ENCODE peak calls at places on chromosomes 5 and 9, in seven cellular contexts. One of them, this sample, is unnamed.

GRCh38 chr9:37198831-37199230 is 78.5 kb downstream of the ZCCHC7 start:
- DNase-seq in osteocyte: no peak
- DNase-seq in right atrium auricular region: no peak
- DNase-seq in heart left ventricle: no peak
- DNase-seq in tibial artery: no peak
- DNase-seq in cardiac muscle cell: no peak
- DNase-seq in GM10248: no peak
- DNase-seq in this sample: no peak

GRCh38 chr9:131273146-131273545 is 3.2 kb downstream of the FAM78A start:
- DNase-seq in GM10248: no peak
- DNase-seq in heart left ventricle: peak
- DNase-seq in cardiac muscle cell: no peak
- DNase-seq in osteocyte: no peak
- DNase-seq in right atrium auricular region: no peak
- DNase-seq in tibial artery: no peak
- DNase-seq in this sample: no peak

GRCh38 chr5:74502479-74502950 is 138.0 kb downstream of the ENC1 start:
- DNase-seq in osteocyte: no peak
- DNase-seq in heart left ventricle: no peak
- DNase-seq in tibial artery: no peak
- DNase-seq in right atrium auricular region: no peak
- DNase-seq in GM10248: no peak
- DNase-seq in cardiac muscle cell: no peak
- DNase-seq in this sample: no peak

GRCh38 chr9:85960688-85961093 is 19.7 kb downstream of the NAA35 start:
- DNase-seq in osteocyte: no peak
- DNase-seq in right atrium auricular region: no peak
- DNase-seq in GM10248: no peak
- DNase-seq in tibial artery: no peak
- DNase-seq in heart left ventricle: no peak
- DNase-seq in cardiac muscle cell: no peak
- DNase-seq in this sample: no peak

GRCh38 chr9:89023788-89024187 is 32.5 kb downstream of the S1PR3 start:
- DNase-seq in tibial artery: no peak
- DNase-seq in GM10248: no peak
- DNase-seq in osteocyte: no peak
- DNase-seq in right atrium auricular region: no peak
- DNase-seq in heart left ventricle: no peak
- DNase-seq in cardiac muscle cell: no peak
- DNase-seq in this sample: no peak

GRCh38 chr5:149267241-149267973 is 4.3 kb upstream of the AFAP1L1 start:
- DNase-seq in GM10248: no peak
- DNase-seq in osteocyte: no peak
- DNase-seq in heart left ventricle: no peak
- DNase-seq in cardiac muscle cell: no peak
- DNase-seq in tibial artery: no peak
- DNase-seq in right atrium auricular region: no peak
- DNase-seq in this sample: no peak

GRCh38 chr9:82397534-82397933 is 409.0 kb downstream of the SPATA31D1 start:
- DNase-seq in osteocyte: no peak
- DNase-seq in right atrium auricular region: no peak
- DNase-seq in heart left ventricle: no peak
- DNase-seq in tibial artery: no peak
- DNase-seq in cardiac muscle cell: no peak
- DNase-seq in GM10248: no peak
- DNase-seq in this sample: no peak

GRCh38 chr9:111158375-111158774 is 120.1 kb upstream of the LPAR1 start:
- DNase-seq in cardiac muscle cell: no peak
- DNase-seq in right atrium auricular region: no peak
- DNase-seq in heart left ventricle: no peak
- DNase-seq in osteocyte: no peak
- DNase-seq in GM10248: no peak
- DNase-seq in tibial artery: no peak
- DNase-seq in this sample: no peak

GRCh38 chr5:96752341-96753016 is 55.3 kb downstream of the ERAP1 start:
- DNase-seq in right atrium auricular region: no peak
- DNase-seq in cardiac muscle cell: peak
- DNase-seq in GM10248: peak
- DNase-seq in osteocyte: no peak
- DNase-seq in heart left ventricle: no peak
- DNase-seq in tibial artery: no peak
- DNase-seq in this sample: no peak

GRCh38 chr5:69415584-69415958 is 655 bp downstream of the MARVELD2 start:
- DNase-seq in right atrium auricular region: no peak
- DNase-seq in cardiac muscle cell: peak
- DNase-seq in heart left ventricle: no peak
- DNase-seq in GM10248: no peak
- DNase-seq in tibial artery: no peak
- DNase-seq in osteocyte: no peak
- DNase-seq in this sample: no peak

GRCh38 chr9:7237473-7238243 is 479.9 kb downstream of the KDM4C start:
- DNase-seq in right atrium auricular region: no peak
- DNase-seq in osteocyte: no peak
- DNase-seq in tibial artery: no peak
- DNase-seq in cardiac muscle cell: no peak
- DNase-seq in heart left ventricle: no peak
- DNase-seq in GM10248: no peak
- DNase-seq in this sample: no peak

GRCh38 chr5:54480296-54480695 is 24.8 kb downstream of the HSPB3 start:
- DNase-seq in cardiac muscle cell: no peak
- DNase-seq in GM10248: no peak
- DNase-seq in osteocyte: no peak
- DNase-seq in right atrium auricular region: no peak
- DNase-seq in tibial artery: no peak
- DNase-seq in heart left ventricle: no peak
- DNase-seq in this sample: no peak

GRCh38 chr5:140150201-140150600 is 24.5 kb downstream of the IGIP start:
- DNase-seq in right atrium auricular region: no peak
- DNase-seq in GM10248: no peak
- DNase-seq in osteocyte: no peak
- DNase-seq in tibial artery: peak
- DNase-seq in cardiac muscle cell: no peak
- DNase-seq in heart left ventricle: no peak
- DNase-seq in this sample: no peak

GRCh38 chr5:43305948-43306563 is 7.2 kb downstream of the HMGCS1 start:
- DNase-seq in cardiac muscle cell: peak
- DNase-seq in GM10248: peak
- DNase-seq in osteocyte: no peak
- DNase-seq in heart left ventricle: no peak
- DNase-seq in tibial artery: no peak
- DNase-seq in right atrium auricular region: no peak
- DNase-seq in this sample: no peak

GRCh38 chr9:36891341-36891811 is 142.7 kb downstream of the PAX5 start:
- DNase-seq in osteocyte: no peak
- DNase-seq in tibial artery: peak
- DNase-seq in right atrium auricular region: no peak
- DNase-seq in GM10248: no peak
- DNase-seq in heart left ventricle: no peak
- DNase-seq in cardiac muscle cell: no peak
- DNase-seq in this sample: no peak

GRCh38 chr5:98110270-98110669 is 663.2 kb upstream of the RGMB start:
- DNase-seq in osteocyte: no peak
- DNase-seq in tibial artery: no peak
- DNase-seq in heart left ventricle: no peak
- DNase-seq in GM10248: no peak
- DNase-seq in right atrium auricular region: no peak
- DNase-seq in cardiac muscle cell: no peak
- DNase-seq in this sample: no peak

GRCh38 chr9:105694320-105694847 is at the start of gene TMEM38B:
- DNase-seq in tibial artery: peak
- DNase-seq in right atrium auricular region: peak
- DNase-seq in osteocyte: peak
- DNase-seq in GM10248: peak
- DNase-seq in cardiac muscle cell: peak
- DNase-seq in heart left ventricle: peak
- DNase-seq in this sample: peak

GRCh38 chr9:96875460-96876142 is 21.3 kb upstream of the ZNF782 start:
- DNase-seq in osteocyte: peak
- DNase-seq in GM10248: peak
- DNase-seq in tibial artery: no peak
- DNase-seq in right atrium auricular region: no peak
- DNase-seq in heart left ventricle: peak
- DNase-seq in cardiac muscle cell: peak
- DNase-seq in this sample: peak

GRCh38 chr5:142715291-142715690 is 29.4 kb upstream of the FGF1 start:
- DNase-seq in heart left ventricle: no peak
- DNase-seq in GM10248: no peak
- DNase-seq in tibial artery: no peak
- DNase-seq in osteocyte: no peak
- DNase-seq in cardiac muscle cell: no peak
- DNase-seq in right atrium auricular region: no peak
- DNase-seq in this sample: no peak

GRCh38 chr5:142713151-142713706 is 27.3 kb upstream of the FGF1 start:
- DNase-seq in tibial artery: peak
- DNase-seq in heart left ventricle: peak
- DNase-seq in osteocyte: peak
- DNase-seq in GM10248: peak
- DNase-seq in cardiac muscle cell: peak
- DNase-seq in right atrium auricular region: peak
- DNase-seq in this sample: peak

GRCh38 chr5:142719836-142720330 is 34.0 kb upstream of the FGF1 start:
- DNase-seq in GM10248: no peak
- DNase-seq in cardiac muscle cell: no peak
- DNase-seq in tibial artery: no peak
- DNase-seq in osteocyte: no peak
- DNase-seq in right atrium auricular region: no peak
- DNase-seq in heart left ventricle: no peak
- DNase-seq in this sample: no peak

GRCh38 chr5:142717582-142718215 is 31.8 kb upstream of the FGF1 start:
- DNase-seq in GM10248: no peak
- DNase-seq in cardiac muscle cell: peak
- DNase-seq in tibial artery: no peak
- DNase-seq in heart left ventricle: no peak
- DNase-seq in right atrium auricular region: no peak
- DNase-seq in osteocyte: no peak
- DNase-seq in this sample: peak

GRCh38 chr5:142716963-142717362 is 31.1 kb upstream of the FGF1 start:
- DNase-seq in right atrium auricular region: no peak
- DNase-seq in tibial artery: peak
- DNase-seq in heart left ventricle: no peak
- DNase-seq in cardiac muscle cell: peak
- DNase-seq in GM10248: peak
- DNase-seq in osteocyte: no peak
- DNase-seq in this sample: no peak
- TF ChIP-seq CTCF in right atrium auricular region: no peak
- TF ChIP-seq CTCF in tibial artery: peak
- TF ChIP-seq CTCF in heart left ventricle: peak
- TF ChIP-seq CTCF in cardiac muscle cell: peak
- TF ChIP-seq CTCF in GM10248: peak
- TF ChIP-seq CTCF in osteocyte: peak
- TF ChIP-seq CTCF in this sample: peak

GRCh38 chr9:33320230-33320567 is 29.9 kb downstream of the NFX1 start:
- DNase-seq in GM10248: no peak
- DNase-seq in cardiac muscle cell: no peak
- DNase-seq in heart left ventricle: no peak
- DNase-seq in osteocyte: no peak
- DNase-seq in right atrium auricular region: no peak
- DNase-seq in tibial artery: no peak
- DNase-seq in this sample: no peak
- TF ChIP-seq CTCF in GM10248: no peak
- TF ChIP-seq CTCF in cardiac muscle cell: no peak
- TF ChIP-seq CTCF in heart left ventricle: no peak
- TF ChIP-seq CTCF in osteocyte: no peak
- TF ChIP-seq CTCF in right atrium auricular region: no peak
- TF ChIP-seq CTCF in tibial artery: no peak
- TF ChIP-seq CTCF in this sample: no peak

GRCh38 chr9:17810728-17811634 is 232.1 kb downstream of the SH3GL2 start:
- DNase-seq in osteocyte: no peak
- DNase-seq in right atrium auricular region: no peak
- DNase-seq in tibial artery: no peak
- DNase-seq in GM10248: peak
- DNase-seq in heart left ventricle: no peak
- DNase-seq in cardiac muscle cell: peak
- DNase-seq in this sample: no peak
- TF ChIP-seq CTCF in osteocyte: peak
- TF ChIP-seq CTCF in right atrium auricular region: peak
- TF ChIP-seq CTCF in tibial artery: peak
- TF ChIP-seq CTCF in GM10248: peak
- TF ChIP-seq CTCF in heart left ventricle: peak
- TF ChIP-seq CTCF in cardiac muscle cell: peak
- TF ChIP-seq CTCF in this sample: peak

GRCh38 chr5:6814816-6815215 is 101.6 kb downstream of the TENT4A start:
- DNase-seq in cardiac muscle cell: no peak
- DNase-seq in heart left ventricle: no peak
- DNase-seq in osteocyte: peak
- DNase-seq in right atrium auricular region: no peak
- DNase-seq in GM10248: no peak
- DNase-seq in tibial artery: no peak
- DNase-seq in this sample: no peak
- TF ChIP-seq CTCF in cardiac muscle cell: no peak
- TF ChIP-seq CTCF in heart left ventricle: no peak
- TF ChIP-seq CTCF in osteocyte: no peak
- TF ChIP-seq CTCF in right atrium auricular region: no peak
- TF ChIP-seq CTCF in GM10248: no peak
- TF ChIP-seq CTCF in tibial artery: no peak
- TF ChIP-seq CTCF in this sample: no peak

GRCh38 chr5:83306572-83307241 is 164.8 kb upstream of the VCAN start:
- DNase-seq in right atrium auricular region: peak
- DNase-seq in osteocyte: no peak
- DNase-seq in GM10248: peak
- DNase-seq in heart left ventricle: no peak
- DNase-seq in cardiac muscle cell: peak
- DNase-seq in tibial artery: peak
- DNase-seq in this sample: no peak
- TF ChIP-seq CTCF in right atrium auricular region: no peak
- TF ChIP-seq CTCF in osteocyte: no peak
- TF ChIP-seq CTCF in GM10248: no peak
- TF ChIP-seq CTCF in heart left ventricle: no peak
- TF ChIP-seq CTCF in cardiac muscle cell: no peak
- TF ChIP-seq CTCF in tibial artery: no peak
- TF ChIP-seq CTCF in this sample: no peak

GRCh38 chr9:16625831-16626230 is 244.6 kb downstream of the BNC2 start:
- DNase-seq in heart left ventricle: no peak
- DNase-seq in osteocyte: no peak
- DNase-seq in right atrium auricular region: no peak
- DNase-seq in cardiac muscle cell: no peak
- DNase-seq in tibial artery: no peak
- DNase-seq in GM10248: no peak
- DNase-seq in this sample: no peak
- TF ChIP-seq CTCF in heart left ventricle: no peak
- TF ChIP-seq CTCF in osteocyte: no peak
- TF ChIP-seq CTCF in right atrium auricular region: no peak
- TF ChIP-seq CTCF in cardiac muscle cell: no peak
- TF ChIP-seq CTCF in tibial artery: no peak
- TF ChIP-seq CTCF in GM10248: no peak
- TF ChIP-seq CTCF in this sample: no peak

This sample was measured in type B pancreatic cell.